ENCODE peak calls at places on chromosomes 12 and 14, in four cellular contexts. V is HCT116, J is endothelial cell of umbilical vein, U is HepG2. H is an unnamed sample.

GRCh38 chr14:53338192-53338591 is 185.1 kb upstream of the DDHD1 start:
- DNase-seq in V (no peak), J (no peak), U (no peak), H (no peak)

GRCh38 chr14:104196461-104197180 is 58.2 kb downstream of the KIF26A start:
- DNase-seq in V (no peak), J (no peak), U (no peak), H (no peak)

GRCh38 chr12:52082668-52082987 is 3.1 kb downstream of the SMIM41 start:
- DNase-seq in V (no peak), J (no peak), U (no peak), H (no peak)

GRCh38 chr12:402127-402456 is 648 bp downstream of the CCDC77 start:
- DNase-seq in V (no peak), J (peak; percentile 67), U (peak; percentile 42), H (peak; percentile 48)

GRCh38 chr14:91985008-91985407 is 37.5 kb upstream of the FBLN5 start:
- DNase-seq in V (no peak), J (peak; percentile 65), U (no peak), H (no peak)

GRCh38 chr14:90905531-90905930 is 89.3 kb upstream of the TTC7B start:
- DNase-seq in V (no peak), J (no peak), U (no peak), H (no peak)

GRCh38 chr14:29310757-29311156 is 544.2 kb downstream of the FOXG1 start:
- DNase-seq in V (no peak), J (peak; percentile 12), U (no peak), H (no peak)

GRCh38 chr14:67166450-67166853 is 22.8 kb upstream of the GARIN2 start:
- DNase-seq in V (peak; percentile 24), J (peak; percentile 60), U (no peak), H (peak; percentile 64)

GRCh38 chr14:99881011-99881410 is 87.8 kb downstream of the EML1 start:
- DNase-seq in V (no peak), J (no peak), U (no peak), H (no peak)

GRCh38 chr12:92466391-92467305 is 236.1 kb upstream of the PLEKHG7 start:
- DNase-seq in V (no peak), J (no peak), U (no peak), H (no peak)

DNA sequence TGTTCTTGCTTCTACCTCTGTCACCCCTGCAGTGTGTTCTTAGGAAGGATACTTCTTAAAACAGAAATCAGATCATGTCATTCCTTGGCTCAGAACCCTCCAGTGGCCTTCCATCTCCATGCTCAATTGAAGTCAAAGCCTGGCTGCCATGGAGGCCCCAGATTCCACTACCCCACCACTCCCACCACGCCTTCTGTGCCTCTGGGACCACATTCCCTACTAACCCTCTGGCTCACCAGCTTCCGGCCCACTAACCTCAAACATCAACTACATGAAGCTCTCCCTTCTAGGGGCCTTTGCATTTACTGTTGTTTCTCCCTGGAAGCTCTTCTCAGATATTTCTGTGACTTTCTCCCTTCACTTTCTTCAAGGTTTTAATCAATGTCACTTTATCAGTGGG is 76.1 kb upstream of the REP15 start:
- DNase-seq in V (no peak), J (no peak), U (no peak), H (no peak)
- H3K27ac ChIP-seq in V (peak overlapping the region; percentile 96), J (peak overlapping the region; percentile 57), U (no peak overlapping the region), H (no peak overlapping the region)

GRCh38 chr14:101630056-101630960 is 69.0 kb downstream of the DIO3 start:
- DNase-seq in V (no peak), J (no peak), U (no peak), H (no peak)
- TF ChIP-seq MAX in V (no peak), J (no peak), U (no peak), H (no peak)

DNA sequence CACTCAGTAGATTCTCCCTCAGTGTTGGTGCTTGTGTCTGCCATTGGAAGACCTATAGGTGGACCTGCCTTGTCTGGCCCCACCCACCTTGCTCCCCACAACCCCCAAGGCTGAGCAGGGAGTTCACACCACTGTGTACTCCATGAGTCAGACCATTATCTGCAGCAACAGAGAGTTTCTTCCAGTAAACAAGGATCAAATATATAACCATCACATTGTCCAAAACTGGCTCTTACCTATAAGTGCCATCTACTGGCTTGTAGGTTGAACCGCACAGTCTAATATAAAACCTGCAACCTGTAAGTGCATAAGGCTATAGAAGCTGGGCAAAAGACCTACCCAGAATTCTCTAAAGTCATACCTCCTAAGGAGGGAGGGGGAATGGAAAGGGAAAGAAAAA is 7.9 kb downstream of the TAS2R13 start:
- DNase-seq in V (no peak), J (no peak), U (peak; percentile 34), H (no peak)
- H3K27ac ChIP-seq in V (no peak overlapping the region), J (no peak overlapping the region), U (no peak overlapping the region), H (no peak overlapping the region)

GRCh38 chr12:91138337-91138905 is 27.1 kb upstream of the LUM start:
- DNase-seq in V (no peak), J (peak; percentile 48), U (no peak), H (no peak)

GRCh38 chr12:91139981-91140659 is 28.8 kb upstream of the LUM start:
- DNase-seq in V (no peak), J (peak; percentile 27), U (no peak), H (no peak)

GRCh38 chr12:91142184-91142583 is 30.9 kb upstream of the LUM start:
- DNase-seq in V (no peak), J (no peak), U (no peak), H (no peak)

GRCh38 chr12:91139264-91139663 is 28.0 kb upstream of the LUM start:
- DNase-seq in V (no peak), J (peak; percentile 53), U (no peak), H (no peak)

DNA sequence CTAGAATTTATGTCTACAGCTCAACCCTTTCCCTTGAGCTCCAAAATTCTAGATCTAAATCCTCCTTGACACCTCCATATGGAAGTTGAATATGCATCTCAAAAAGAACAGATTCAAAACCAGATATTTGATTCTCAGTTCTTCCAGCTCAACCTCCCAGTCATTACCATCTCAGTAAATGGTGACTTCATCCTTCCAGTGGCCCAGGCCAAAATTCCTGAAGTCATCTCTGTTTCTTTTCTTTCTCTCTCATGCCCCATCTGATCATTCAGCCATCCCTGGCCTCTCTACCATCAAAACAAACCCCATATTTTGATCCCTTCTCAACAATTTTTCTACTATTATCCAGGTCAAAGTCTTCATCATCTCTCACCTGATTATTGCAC is 29.4 kb upstream of the LUM start:
- DNase-seq in V (no peak), J (no peak), U (no peak), H (no peak)
- TF ChIP-seq MAX in V (no peak), J (no peak), U (no peak), H (no peak)

H was measured in A549.